ENCODE peak calls at places on chromosome 1, in seven cellular contexts. V is fibroblast of lung, A is PC-9, B is left ventricle myocardium inferior, U is GM23338, D is thoracic aorta, X is IMR-90. P is an unnamed sample.

GRCh38 chr1:232709339-232709738 is 79.4 kb upstream of the SIPA1L2 start:
- DNase-seq in V (peak; percentile 53), A (no peak), B (no peak), U (no peak), D (no peak), X (peak; percentile 31), P (no peak)

GRCh38 chr1:113605099-113605498 is 154.2 kb downstream of the PHTF1 start:
- DNase-seq in V (peak; percentile 4), A (no peak), B (no peak), U (no peak), D (no peak), X (no peak), P (no peak)

GRCh38 chr1:222867316-222867715 is 52.5 kb downstream of the DISP1 start:
- DNase-seq in V (no peak), A (no peak), B (no peak), U (no peak), D (no peak), X (no peak), P (no peak)

GRCh38 chr1:59714966-59715365 is 99.8 kb upstream of the HOOK1 start:
- DNase-seq in V (no peak), A (no peak), B (no peak), U (no peak), D (no peak), X (no peak), P (no peak)

GRCh38 chr1:233790662-233791371 is 113.7 kb upstream of the SLC35F3 start:
- DNase-seq in V (peak; percentile 62), A (peak; percentile 34), B (no peak), U (peak; percentile 78), D (no peak), X (peak; percentile 34), P (peak; percentile 67)

GRCh38 chr1:53643881-53644390 is 95.0 kb downstream of the GLIS1 start:
- DNase-seq in V (no peak), A (no peak), B (no peak), U (no peak), D (no peak), X (no peak), P (no peak)

GRCh38 chr1:100353988-100354387 is 1.7 kb downstream of the CDC14A start:
- DNase-seq in V (no peak), A (no peak), B (no peak), U (peak; percentile 59), D (no peak), X (peak; percentile 14), P (peak; percentile 7)

GRCh38 chr1:86277909-86278308 is 118.2 kb downstream of the ODF2L start:
- DNase-seq in V (no peak), A (no peak), B (no peak), U (no peak), D (no peak), X (no peak), P (no peak)

GRCh38 chr1:243390315-243390875 is 134.6 kb downstream of the SDCCAG8 start:
- DNase-seq in V (no peak), A (no peak), B (no peak), U (no peak), D (no peak), X (no peak), P (no peak)

GRCh38 chr1:942864-943533 is 16.1 kb downstream of the NOC2L start:
- DNase-seq in V (peak; percentile 79), A (no peak), B (peak; percentile 55), U (no peak), D (no peak), X (peak; percentile 61), P (peak; percentile 80)

GRCh38 chr1:161351482-161351881 is 16.2 kb downstream of the CFAP126 start:
- DNase-seq in V (no peak), A (no peak), B (no peak), U (no peak), D (no peak), X (peak; percentile 4), P (no peak)

GRCh38 chr1:68525781-68526180 is 28.9 kb upstream of the DEPDC1 start:
- DNase-seq in V (no peak), A (no peak), B (no peak), U (no peak), D (no peak), X (no peak), P (no peak)

GRCh38 chr1:209601809-209602657 is 18.5 kb downstream of the CAMK1G start:
- DNase-seq in V (peak; percentile 74), A (peak; percentile 41), B (no peak), U (peak; percentile 58), D (no peak), X (peak; percentile 45), P (peak; percentile 84)

GRCh38 chr1:179178965-179179364 is 50.5 kb downstream of the ABL2 start:
- DNase-seq in V (peak; percentile 52), A (no peak), B (no peak), U (no peak), D (no peak), X (peak; percentile 72), P (peak; percentile 67)

GRCh38 chr1:9881838-9882249 is 28.2 kb downstream of the CTNNBIP1 start:
- DNase-seq in V (peak; percentile 15), A (peak; percentile 55), B (no peak), U (no peak), D (no peak), X (peak; percentile 63), P (peak; percentile 54)

GRCh38 chr1:48676822-48677221 is 99.9 kb downstream of the BEND5 start:
- DNase-seq in V (no peak), A (no peak), B (no peak), U (no peak), D (no peak), X (no peak), P (no peak)

GRCh38 chr1:52767881-52768280 is 41.6 kb downstream of the ZYG11B start:
- DNase-seq in V (no peak), A (no peak), B (no peak), U (no peak), D (no peak), X (no peak), P (no peak)

DNA sequence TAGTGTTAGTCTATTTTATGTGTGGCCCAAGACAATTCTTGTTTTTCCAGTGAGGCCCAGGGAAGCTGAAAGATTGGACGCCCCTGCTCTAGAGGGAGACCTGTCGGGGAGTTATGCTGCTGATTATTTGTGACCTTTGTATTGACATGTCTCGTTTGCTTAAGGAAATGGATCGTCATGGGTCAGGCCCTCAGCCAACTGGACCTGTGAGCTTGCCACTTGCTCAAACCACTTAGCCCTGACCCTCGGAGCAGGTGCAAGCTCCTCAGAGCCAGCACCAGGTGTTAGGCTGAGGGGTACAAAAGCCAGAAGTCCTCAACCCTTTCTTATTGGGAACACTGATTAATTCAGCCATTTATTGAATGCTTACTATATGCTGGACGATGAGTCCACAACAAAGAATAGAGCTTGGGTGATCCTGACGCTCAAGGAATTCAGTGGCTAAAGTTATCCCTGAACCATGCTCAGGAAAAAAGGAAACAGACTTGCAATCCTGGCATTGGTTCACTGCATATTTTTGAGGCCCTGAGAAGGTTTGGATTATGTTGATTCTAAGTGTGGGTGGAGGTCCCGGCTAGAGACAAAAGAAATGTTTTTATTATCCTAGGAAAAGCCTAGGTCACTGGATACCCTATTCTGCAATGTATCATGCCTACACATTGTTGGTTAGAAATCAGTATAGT is 19.0 kb downstream of the TGFB2 start:
- DNase-seq in V (no peak), A (no peak), B (no peak), U (no peak), D (no peak), X (peak; percentile 46), P (no peak)
- H3K27ac ChIP-seq in V (no peak overlapping the region), A (no peak overlapping the region), B (no peak overlapping the region), U (no peak overlapping the region), D (peak overlapping the region; percentile 74), X (no peak overlapping the region), P (no peak overlapping the region)

GRCh38 chr1:184299796-184300195 is 87.0 kb upstream of the C1orf21 start:
- DNase-seq in V (no peak), A (no peak), B (no peak), U (no peak), D (no peak), X (no peak), P (no peak)

GRCh38 chr1:184299076-184299790 is 87.6 kb upstream of the C1orf21 start:
- DNase-seq in V (peak; percentile 70), A (no peak), B (no peak), U (no peak), D (no peak), X (peak; percentile 95), P (peak; percentile 70)

GRCh38 chr1:184297244-184297750 is 89.5 kb upstream of the C1orf21 start:
- DNase-seq in V (no peak), A (no peak), B (no peak), U (no peak), D (no peak), X (no peak), P (no peak)

GRCh38 chr1:184296466-184297243 is 90.2 kb upstream of the C1orf21 start:
- DNase-seq in V (peak; percentile 91), A (no peak), B (peak; percentile 92), U (no peak), D (peak; percentile 59), X (peak; percentile 91), P (peak; percentile 98)

GRCh38 chr1:184298321-184299052 is 88.3 kb upstream of the C1orf21 start:
- DNase-seq in V (no peak), A (no peak), B (no peak), U (peak; percentile 23), D (no peak), X (no peak), P (no peak)
- H3K27ac ChIP-seq in V (peak overlapping the region; percentile 54), A (no peak overlapping the region), B (peak overlapping the region; percentile 90), U (no peak overlapping the region), D (no peak overlapping the region), X (peak overlapping the region; percentile 13), P (peak overlapping the region; percentile 20)

GRCh38 chr1:173420330-173420806 is 56.8 kb upstream of the PRDX6 start:
- DNase-seq in V (peak; percentile 90), A (peak; percentile 61), B (peak; percentile 26), U (peak; percentile 90), D (no peak), X (peak; percentile 83), P (peak; percentile 85)

GRCh38 chr1:173421789-173422188 is 55.3 kb upstream of the PRDX6 start:
- DNase-seq in V (no peak), A (no peak), B (no peak), U (no peak), D (no peak), X (no peak), P (no peak)

GRCh38 chr1:173423326-173423725 is 53.8 kb upstream of the PRDX6 start:
- DNase-seq in V (no peak), A (no peak), B (no peak), U (no peak), D (no peak), X (no peak), P (no peak)

GRCh38 chr1:173422456-173422976 is 54.6 kb upstream of the PRDX6 start:
- DNase-seq in V (no peak), A (no peak), B (no peak), U (no peak), D (no peak), X (no peak), P (no peak)

DNA sequence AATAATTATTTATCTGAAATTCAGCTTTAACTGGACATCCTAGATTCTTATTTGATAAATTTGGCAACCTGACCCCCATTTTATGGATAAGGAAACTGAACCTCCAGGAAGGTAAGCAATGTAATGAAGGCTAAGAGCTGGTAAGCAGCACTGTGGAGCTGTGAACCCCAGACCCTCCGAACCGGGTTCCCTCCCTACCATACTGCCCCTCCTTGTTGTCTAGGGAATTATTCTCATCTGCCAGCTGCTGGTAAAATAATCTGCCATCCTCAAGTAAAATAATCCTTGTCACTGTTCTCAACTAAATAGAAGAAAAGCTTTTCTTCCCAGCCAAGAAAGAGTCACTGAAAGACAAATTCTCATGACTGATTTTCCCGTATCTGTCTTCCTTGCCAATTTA is 55.9 kb upstream of the PRDX6 start:
- DNase-seq in V (no peak), A (no peak), B (no peak), U (no peak), D (no peak), X (no peak), P (no peak)
- H3K27ac ChIP-seq in V (no peak overlapping the region), A (no peak overlapping the region), B (no peak overlapping the region), U (no peak overlapping the region), D (no peak overlapping the region), X (no peak overlapping the region), P (no peak overlapping the region)

GRCh38 chr1:156461781-156462647 is 38.6 kb downstream of the MEF2D start:
- DNase-seq in V (no peak), A (peak; percentile 44), B (no peak), U (peak; percentile 29), D (no peak), X (no peak), P (no peak)
- H3K27ac ChIP-seq in V (no peak overlapping the region), A (no peak overlapping the region), B (peak overlapping the region; percentile 17), U (no peak overlapping the region), D (peak overlapping the region; percentile 21), X (no peak overlapping the region), P (no peak overlapping the region)

P was measured in A673.